ENCODE peak calls at places on chromosomes 5 and 9, in nine cellular contexts. C is body of pancreas, R is heart right ventricle, P is vagina, L is cardiac muscle cell, Y is esophagus squamous epithelium, E is GM12878, O is tibial nerve, N is fibroblast of mammary gland. Z is an unnamed sample.

GRCh38 chr5:169416583-169417196 is 115.8 kb upstream of the SLIT3 start:
- DNase-seq in C (peak; percentile 29), R (peak; percentile 43), P (no peak), L (peak; percentile 93), Y (no peak), E (peak; percentile 44), O (peak; percentile 32), N (peak; percentile 98), Z (peak; percentile 85)

GRCh38 chr9:135249191-135249590 is 161.7 kb downstream of the OLFM1 start:
- DNase-seq in C (no peak), R (no peak), P (no peak), L (no peak), Y (no peak), E (no peak), O (no peak), N (no peak), Z (no peak)

GRCh38 chr5:124703995-124704394 is 42.4 kb downstream of the ZNF608 start:
- DNase-seq in C (no peak), R (no peak), P (no peak), L (no peak), Y (no peak), E (no peak), O (no peak), N (no peak), Z (peak; percentile 48)

GRCh38 chr9:32345243-32345642 is 39.2 kb upstream of the ACO1 start:
- DNase-seq in C (no peak), R (no peak), P (no peak), L (no peak), Y (no peak), E (no peak), O (no peak), N (no peak), Z (no peak)

GRCh38 chr9:5631021-5631420 is 2.1 kb downstream of the RIC1 start:
- DNase-seq in C (no peak), R (no peak), P (no peak), L (peak; percentile 32), Y (no peak), E (no peak), O (no peak), N (no peak), Z (no peak)

GRCh38 chr5:43601454-43602260 is 1.3 kb upstream of the NNT start:
- DNase-seq in C (no peak), R (no peak), P (no peak), L (peak; percentile 21), Y (no peak), E (peak; percentile 30), O (no peak), N (peak; percentile 67), Z (peak; percentile 69)

GRCh38 chr5:88732181-88732633 is 150.8 kb downstream of the MEF2C start:
- DNase-seq in C (no peak), R (peak; percentile 22), P (no peak), L (peak; percentile 25), Y (no peak), E (peak; percentile 94), O (peak; percentile 26), N (peak; percentile 15), Z (peak; percentile 93)

GRCh38 chr9:22649384-22649783 is 202.8 kb downstream of the DMRTA1 start:
- DNase-seq in C (no peak), R (no peak), P (no peak), L (no peak), Y (no peak), E (no peak), O (no peak), N (peak; percentile 64), Z (no peak)

GRCh38 chr9:89422151-89422918 is 75.6 kb downstream of the SEMA4D start:
- DNase-seq in C (no peak), R (no peak), P (no peak), L (peak; percentile 35), Y (no peak), E (no peak), O (no peak), N (peak; percentile 33), Z (peak; percentile 79)

DNA sequence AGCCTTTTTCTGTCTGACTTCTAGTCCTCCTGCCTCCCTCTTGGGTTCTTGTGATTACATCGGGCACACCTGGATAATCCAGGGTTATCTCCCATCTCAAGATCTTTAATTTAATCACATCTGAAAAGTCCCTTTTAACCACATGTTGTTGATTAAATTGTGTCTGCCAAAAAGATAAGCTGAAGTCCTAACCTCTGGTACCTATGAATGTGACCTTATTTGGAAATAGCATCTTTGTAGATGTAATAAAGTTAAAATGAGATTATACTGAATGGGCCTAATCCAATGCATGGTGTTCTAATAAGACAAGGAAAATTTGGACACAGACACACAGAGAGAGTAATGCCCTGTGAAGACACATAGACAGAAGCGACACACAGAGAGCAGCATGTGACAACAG is 232.4 kb downstream of the KCTD16 start:
- DNase-seq in C (no peak), R (no peak), P (no peak), L (no peak), Y (no peak), E (no peak), O (no peak), N (no peak), Z (no peak)
- H3K4me3 ChIP-seq in C (no peak overlapping the region), R (no peak overlapping the region), P (no peak overlapping the region), L (no peak overlapping the region), Y (no peak overlapping the region), E (no peak overlapping the region), O (no peak overlapping the region), N (no peak overlapping the region), Z (no peak overlapping the region)

GRCh38 chr9:107999011-107999410 is 509.4 kb upstream of the KLF4 start:
- DNase-seq in C (no peak), R (no peak), P (no peak), L (no peak), Y (no peak), E (no peak), O (no peak), N (no peak), Z (no peak)
- TF ChIP-seq CTCF in C (no peak), R (no peak), P (no peak), L (no peak), Y (no peak), E (no peak), O (no peak), N (no peak), Z (no peak)

GRCh38 chr9:130959809-130960334 is 20.8 kb upstream of the FIBCD1 start:
- DNase-seq in C (no peak), R (no peak), P (no peak), L (no peak), Y (no peak), E (no peak), O (no peak), N (no peak), Z (no peak)

GRCh38 chr9:130956636-130957450 is 17.8 kb upstream of the FIBCD1 start:
- DNase-seq in C (no peak), R (no peak), P (no peak), L (no peak), Y (no peak), E (no peak), O (no peak), N (no peak), Z (no peak)

GRCh38 chr9:130960522-130961378 is 21.7 kb upstream of the FIBCD1 start:
- DNase-seq in C (no peak), R (no peak), P (no peak), L (no peak), Y (no peak), E (no peak), O (no peak), N (no peak), Z (no peak)

GRCh38 chr9:130955947-130956621 is 17.0 kb upstream of the FIBCD1 start:
- DNase-seq in C (no peak), R (no peak), P (no peak), L (no peak), Y (no peak), E (no peak), O (no peak), N (no peak), Z (no peak)

GRCh38 chr9:130957451-130958203 is 18.6 kb upstream of the FIBCD1 start:
- DNase-seq in C (no peak), R (no peak), P (no peak), L (no peak), Y (no peak), E (no peak), O (no peak), N (no peak), Z (no peak)
- H3K4me3 ChIP-seq in C (no peak overlapping the region), R (no peak overlapping the region), P (no peak overlapping the region), L (no peak overlapping the region), Y (no peak overlapping the region), E (no peak overlapping the region), O (no peak overlapping the region), N (no peak overlapping the region), Z (no peak overlapping the region)

GRCh38 chr9:12818431-12819000 is 43.7 kb downstream of the LURAP1L start:
- DNase-seq in C (no peak), R (no peak), P (no peak), L (peak; percentile 73), Y (no peak), E (no peak), O (no peak), N (peak; percentile 90), Z (no peak)
- TF ChIP-seq CTCF in C (no peak), R (no peak), P (no peak), L (peak; percentile 36), Y (no peak), E (no peak), O (no peak), N (peak; percentile 21), Z (no peak)

GRCh38 chr9:126705311-126705766 is 91.6 kb downstream of the LMX1B start:
- DNase-seq in C (peak; percentile 77), R (peak; percentile 78), P (peak; percentile 71), L (peak; percentile 69), Y (no peak), E (no peak), O (peak; percentile 85), N (peak; percentile 54), Z (peak; percentile 79)
- H3K4me3 ChIP-seq in C (no peak overlapping the region), R (no peak overlapping the region), P (no peak overlapping the region), L (no peak overlapping the region), Y (peak overlapping the region; percentile 11), E (no peak overlapping the region), O (no peak overlapping the region), N (no peak overlapping the region), Z (no peak overlapping the region)

Z was measured in GM12865.